ENCODE peak calls at places on chromosome 14, in five cellular contexts. One of them, this sample, is unnamed.

GRCh38 chr14:64502476-64503183 is 1.0 kb downstream of the ZBTB25 start:
- DNase-seq in SHP77: no peak
- DNase-seq in CMK: no peak
- DNase-seq in M059J: peak
- DNase-seq in heart right ventricle: no peak
- DNase-seq in this sample: peak

GRCh38 chr14:34029921-34030334 is 79.1 kb upstream of the EGLN3 start:
- DNase-seq in SHP77: no peak
- DNase-seq in CMK: no peak
- DNase-seq in M059J: peak
- DNase-seq in heart right ventricle: peak
- DNase-seq in this sample: peak

GRCh38 chr14:93943052-93943451 is 15.9 kb downstream of the FAM181A start:
- DNase-seq in SHP77: no peak
- DNase-seq in CMK: no peak
- DNase-seq in M059J: peak
- DNase-seq in heart right ventricle: no peak
- DNase-seq in this sample: no peak

GRCh38 chr14:100332797-100333196 is 9.7 kb downstream of the SLC25A47 start:
- DNase-seq in SHP77: peak
- DNase-seq in CMK: no peak
- DNase-seq in M059J: no peak
- DNase-seq in heart right ventricle: no peak
- DNase-seq in this sample: no peak

GRCh38 chr14:24360281-24360680 is 7.7 kb upstream of the NFATC4 start:
- DNase-seq in SHP77: no peak
- DNase-seq in CMK: no peak
- DNase-seq in M059J: no peak
- DNase-seq in heart right ventricle: no peak
- DNase-seq in this sample: no peak

GRCh38 chr14:30874120-30874998 is at the start of gene COCH:
- DNase-seq in SHP77: peak
- DNase-seq in CMK: no peak
- DNase-seq in M059J: no peak
- DNase-seq in heart right ventricle: peak
- DNase-seq in this sample: no peak

GRCh38 chr14:64845878-64846277 is 33.8 kb downstream of the SPTB start:
- DNase-seq in SHP77: no peak
- DNase-seq in CMK: no peak
- DNase-seq in M059J: peak
- DNase-seq in heart right ventricle: no peak
- DNase-seq in this sample: no peak

GRCh38 chr14:99925471-99925870 is 132.3 kb downstream of the EML1 start:
- DNase-seq in SHP77: no peak
- DNase-seq in CMK: no peak
- DNase-seq in M059J: no peak
- DNase-seq in heart right ventricle: no peak
- DNase-seq in this sample: no peak

GRCh38 chr14:99853206-99853605 is 60.0 kb downstream of the EML1 start:
- DNase-seq in SHP77: no peak
- DNase-seq in CMK: no peak
- DNase-seq in M059J: no peak
- DNase-seq in heart right ventricle: no peak
- DNase-seq in this sample: no peak

GRCh38 chr14:70357985-70358384 is 1.5 kb downstream of the COX16 start:
- DNase-seq in SHP77: no peak
- DNase-seq in CMK: no peak
- DNase-seq in M059J: no peak
- DNase-seq in heart right ventricle: no peak
- DNase-seq in this sample: no peak

GRCh38 chr14:97920201-97920600 is 1123.0 kb downstream of the VRK1 start:
- DNase-seq in SHP77: no peak
- DNase-seq in CMK: no peak
- DNase-seq in M059J: no peak
- DNase-seq in heart right ventricle: no peak
- DNase-seq in this sample: no peak

GRCh38 chr14:56687123-56687522 is 107.5 kb downstream of the TMEM260 start:
- DNase-seq in SHP77: no peak
- DNase-seq in CMK: no peak
- DNase-seq in M059J: no peak
- DNase-seq in heart right ventricle: no peak
- DNase-seq in this sample: no peak

GRCh38 chr14:100440207-100440631 is 117.1 kb downstream of the SLC25A47 start:
- DNase-seq in SHP77: peak
- DNase-seq in CMK: no peak
- DNase-seq in M059J: peak
- DNase-seq in heart right ventricle: peak
- DNase-seq in this sample: peak

GRCh38 chr14:81031488-81031887 is 76.1 kb downstream of the TSHR start:
- DNase-seq in SHP77: no peak
- DNase-seq in CMK: no peak
- DNase-seq in M059J: no peak
- DNase-seq in heart right ventricle: no peak
- DNase-seq in this sample: no peak

GRCh38 chr14:93106541-93107156 is 9.1 kb downstream of the ITPK1 start:
- DNase-seq in SHP77: no peak
- DNase-seq in CMK: no peak
- DNase-seq in M059J: no peak
- DNase-seq in heart right ventricle: no peak
- DNase-seq in this sample: no peak

GRCh38 chr14:36866867-36867266 is 205.2 kb downstream of the PAX9 start:
- DNase-seq in SHP77: no peak
- DNase-seq in CMK: no peak
- DNase-seq in M059J: no peak
- DNase-seq in heart right ventricle: no peak
- DNase-seq in this sample: no peak

GRCh38 chr14:47675489-47676300 is at the start of gene MDGA2:
- DNase-seq in SHP77: peak
- DNase-seq in CMK: no peak
- DNase-seq in M059J: no peak
- DNase-seq in heart right ventricle: no peak
- DNase-seq in this sample: no peak

GRCh38 chr14:61562321-61563161 is 132.8 kb upstream of the HIF1A start:
- DNase-seq in SHP77: no peak
- DNase-seq in CMK: no peak
- DNase-seq in M059J: peak
- DNase-seq in heart right ventricle: no peak
- DNase-seq in this sample: peak

GRCh38 chr14:100051543-100051942 is 13.7 kb upstream of the EVL start:
- DNase-seq in SHP77: no peak
- DNase-seq in CMK: no peak
- DNase-seq in M059J: no peak
- DNase-seq in heart right ventricle: no peak
- DNase-seq in this sample: no peak

GRCh38 chr14:90510208-90510607 is 113.4 kb downstream of the CALM1 start:
- DNase-seq in SHP77: no peak
- DNase-seq in CMK: no peak
- DNase-seq in M059J: no peak
- DNase-seq in heart right ventricle: no peak
- DNase-seq in this sample: no peak

GRCh38 chr14:69539631-69540410 is 34.9 kb downstream of the CCDC177 start:
- DNase-seq in SHP77: no peak
- DNase-seq in CMK: no peak
- DNase-seq in M059J: peak
- DNase-seq in heart right ventricle: no peak
- DNase-seq in this sample: peak

GRCh38 chr14:95015046-95015445 is 142.3 kb downstream of the DICER1 start:
- DNase-seq in SHP77: no peak
- DNase-seq in CMK: no peak
- DNase-seq in M059J: peak
- DNase-seq in heart right ventricle: no peak
- DNase-seq in this sample: no peak

GRCh38 chr14:95545769-95546168 is 10.9 kb downstream of the GLRX5 start:
- DNase-seq in SHP77: no peak
- DNase-seq in CMK: no peak
- DNase-seq in M059J: peak
- DNase-seq in heart right ventricle: no peak
- DNase-seq in this sample: peak

GRCh38 chr14:72644758-72645489 is 249.0 kb downstream of the DPF3 start:
- DNase-seq in SHP77: no peak
- DNase-seq in CMK: no peak
- DNase-seq in M059J: no peak
- DNase-seq in heart right ventricle: no peak
- DNase-seq in this sample: no peak

GRCh38 chr14:50521912-50522341 is 10.4 kb downstream of the MAP4K5 start:
- DNase-seq in SHP77: peak
- DNase-seq in CMK: no peak
- DNase-seq in M059J: peak
- DNase-seq in heart right ventricle: no peak
- DNase-seq in this sample: peak

GRCh38 chr14:71235865-71236264 is 328.6 kb downstream of the PCNX1 start:
- DNase-seq in SHP77: no peak
- DNase-seq in CMK: peak
- DNase-seq in M059J: no peak
- DNase-seq in heart right ventricle: peak
- DNase-seq in this sample: peak

GRCh38 chr14:98714604-98715003 is 557.4 kb downstream of the BCL11B start:
- DNase-seq in SHP77: no peak
- DNase-seq in CMK: no peak
- DNase-seq in M059J: no peak
- DNase-seq in heart right ventricle: no peak
- DNase-seq in this sample: no peak

GRCh38 chr14:74911704-74912103 is 11.4 kb downstream of the RPS6KL1 start:
- DNase-seq in SHP77: no peak
- DNase-seq in CMK: no peak
- DNase-seq in M059J: no peak
- DNase-seq in heart right ventricle: no peak
- DNase-seq in this sample: no peak

This sample was measured in fibroblast of the aortic adventitia.